ENCODE peak calls at places on chromosomes 13 and 19, in four cellular contexts. R, O, L and C are unnamed samples.

GRCh38 chr19:45638930-45639729 is at the start of gene EML2:
- DNase-seq in R (peak; percentile 94), L (peak; percentile 59), O (no peak), C (no peak)

GRCh38 chr13:45598597-45598996 is 16.9 kb downstream of the ERICH6B start:
- DNase-seq in O (no peak), L (no peak), R (no peak), C (no peak)

GRCh38 chr19:1997353-1998233 is 17.9 kb downstream of the BTBD2 start:
- DNase-seq in O (peak; percentile 20), R (no peak), L (no peak), C (no peak)

GRCh38 chr19:3234800-3235199 is 10.3 kb downstream of the CELF5 start:
- DNase-seq in O (no peak), L (no peak), R (no peak), C (no peak)

GRCh38 chr19:39301562-39301961 is 5.4 kb downstream of the IFNL1 start:
- DNase-seq in O (no peak), L (no peak), R (no peak), C (no peak)

GRCh38 chr13:26502826-26503225 is 54.7 kb upstream of the WASF3 start:
- DNase-seq in L (no peak), R (peak; percentile 40), O (peak; percentile 94), C (peak; percentile 88)

GRCh38 chr19:40596608-40597328 is 4.4 kb upstream of the LTBP4 start:
- DNase-seq in O (peak; percentile 53), R (peak; percentile 84), L (peak; percentile 43), C (peak; percentile 49)

GRCh38 chr19:19403373-19403901 is 2.0 kb upstream of the GATAD2A start:
- DNase-seq in O (peak; percentile 57), R (no peak), L (no peak), C (peak; percentile 40)

GRCh38 chr13:45321230-45321629 is 19.8 kb downstream of the TPT1 start:
- DNase-seq in L (no peak), R (no peak), O (no peak), C (no peak)

GRCh38 chr13:39783051-39783450 is 127.6 kb downstream of the COG6 start:
- DNase-seq in R (no peak), L (no peak), O (peak; percentile 28), C (peak; percentile 46)

GRCh38 chr13:94435604-94436226 is 43.8 kb downstream of the DCT start:
- DNase-seq in L (no peak), R (peak; percentile 61), O (peak; percentile 72), C (peak; percentile 74)

GRCh38 chr19:49879243-49879960 is 1.9 kb downstream of the TBC1D17 start:
- DNase-seq in L (no peak), R (no peak), O (no peak), C (no peak)

GRCh38 chr19:4831351-4832340 is at the start of gene TICAM1:
- DNase-seq in L (peak; percentile 83), O (peak; percentile 40), R (no peak), C (peak; percentile 68)

GRCh38 chr19:5827891-5828660 is 11.4 kb downstream of the FUT6 start:
- DNase-seq in L (peak; percentile 89), O (peak; percentile 90), R (peak; percentile 97), C (peak; percentile 85)

GRCh38 chr13:23570099-23570926 is at the start of gene TNFRSF19:
- DNase-seq in O (peak; percentile 86), R (peak; percentile 75), L (no peak), C (peak; percentile 75)

GRCh38 chr13:81639984-81640582 is 1299.2 kb upstream of the SPRY2 start:
- DNase-seq in L (no peak), R (peak; percentile 7), O (no peak), C (no peak)

GRCh38 chr13:99823961-99824360 is 147.6 kb downstream of the ZIC5 start:
- DNase-seq in R (no peak), O (no peak), L (no peak), C (no peak)

GRCh38 chr13:100710176-100710575 is 35.6 kb upstream of the TMTC4 start:
- DNase-seq in R (no peak), L (no peak), O (no peak), C (no peak)

GRCh38 chr13:90686438-90686837 is 661.0 kb upstream of the MIR17HG start:
- DNase-seq in L (no peak), O (peak; percentile 88), R (no peak), C (peak; percentile 79)

GRCh38 chr13:41019027-41019487 is at the start of gene ELF1:
- DNase-seq in O (peak; percentile 82), L (peak; percentile 76), R (no peak), C (peak; percentile 73)

GRCh38 chr13:114049626-114050101 is 75.8 kb upstream of the C13orf46 start:
- DNase-seq in L (no peak), O (no peak), R (no peak), C (no peak)

GRCh38 chr13:44040070-44040753 is 160.5 kb downstream of the LACC1 start:
- DNase-seq in L (no peak), O (peak; percentile 65), R (no peak), C (peak; percentile 68)

GRCh38 chr13:40376296-40376849 is 290.1 kb downstream of the FOXO1 start:
- DNase-seq in O (no peak), R (no peak), L (no peak), C (no peak)

GRCh38 chr13:108915634-108916497 is 286.5 kb downstream of the MYO16 start:
- DNase-seq in O (peak; percentile 98), L (peak; percentile 79), R (no peak), C (peak; percentile 96)
- H3K4me3 ChIP-seq in O (peak overlapping the region; percentile 23), L (no peak overlapping the region), R (no peak overlapping the region), C (peak overlapping the region; percentile 42)

GRCh38 chr13:109297628-109298027 is 488.8 kb downstream of the IRS2 start:
- DNase-seq in R (no peak), L (no peak), O (peak; percentile 96), C (peak; percentile 34)
- H3K4me3 ChIP-seq in R (no peak overlapping the region), L (no peak overlapping the region), O (no peak overlapping the region), C (no peak overlapping the region)

GRCh38 chr19:10271543-10272086 is 695 bp downstream of the ICAM1 start:
- DNase-seq in L (peak; percentile 68), R (no peak), O (no peak), C (peak; percentile 37)
- H3K4me3 ChIP-seq in L (peak overlapping the region; percentile 76), R (no peak overlapping the region), O (no peak overlapping the region), C (peak overlapping the region; percentile 69)

GRCh38 chr19:33261511-33262192 is 36.0 kb upstream of the SLC7A10 start:
- DNase-seq in L (no peak), O (no peak), R (no peak), C (no peak)
- H3K4me3 ChIP-seq in L (no peak overlapping the region), O (no peak overlapping the region), R (no peak overlapping the region), C (no peak overlapping the region)

GRCh38 chr13:29508874-29509249 is 86.6 kb downstream of the SLC7A1 start:
- DNase-seq in O (no peak), R (no peak), L (no peak), C (no peak)
- H3K4me3 ChIP-seq in O (no peak overlapping the region), R (no peak overlapping the region), L (no peak overlapping the region), C (no peak overlapping the region)

GRCh38 chr19:9406798-9407352 is 28.5 kb downstream of the ZNF266 start:
- DNase-seq in L (peak; percentile 50), R (no peak), O (peak; percentile 88), C (peak; percentile 86)

GRCh38 chr19:9413240-9413954 is 22.0 kb downstream of the ZNF266 start:
- DNase-seq in L (no peak), R (no peak), O (no peak), C (no peak)

DNA sequence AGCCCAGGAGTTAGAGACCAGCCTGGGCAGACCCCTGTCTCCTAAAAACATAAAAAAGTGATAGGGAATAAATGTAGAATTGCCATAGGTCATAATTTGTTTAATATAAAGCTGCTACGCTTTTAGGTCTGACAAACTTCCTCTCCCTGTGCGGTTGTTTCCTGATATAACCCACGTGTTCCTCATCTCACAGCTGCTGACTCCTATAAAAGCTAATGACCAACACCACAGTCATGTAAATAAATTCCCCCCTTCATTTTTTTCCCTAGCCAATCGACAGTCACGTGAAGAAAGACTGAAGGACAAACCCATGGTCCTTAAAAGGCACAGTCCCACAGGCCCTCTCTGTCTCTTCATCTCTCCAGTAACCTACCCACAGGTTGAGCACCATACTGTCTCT is 27.5 kb downstream of the ZNF266 start:
- DNase-seq in L (no peak), R (no peak), O (no peak), C (no peak)
- H3K4me3 ChIP-seq in L (peak overlapping the region; percentile 55), R (no peak overlapping the region), O (no peak overlapping the region), C (no peak overlapping the region)

DNA sequence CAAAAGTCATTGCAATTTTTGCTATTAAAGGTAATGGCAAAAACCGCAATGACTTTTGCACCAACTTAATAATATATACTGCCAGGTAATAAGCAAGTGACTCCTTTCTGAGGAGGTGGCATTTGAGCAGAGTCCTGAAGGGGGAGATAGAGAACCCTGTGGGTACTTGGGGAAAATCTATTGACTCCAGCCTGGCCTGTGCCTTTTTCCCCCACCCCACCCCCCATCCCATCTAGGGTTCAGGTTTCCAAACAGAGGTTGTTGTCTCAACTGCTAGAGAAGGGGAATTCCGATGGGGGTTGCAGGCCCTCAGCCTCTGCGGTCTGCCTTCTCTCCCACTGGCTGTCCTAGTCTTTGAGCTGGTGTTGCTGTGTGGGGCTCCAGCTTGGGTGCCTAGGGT is 11.5 kb downstream of the S1PR2 start:
- DNase-seq in L (peak; percentile 48), O (peak; percentile 52), R (peak; percentile 26), C (peak; percentile 46)
- H3K4me3 ChIP-seq in L (no peak overlapping the region), O (no peak overlapping the region), R (no peak overlapping the region), C (no peak overlapping the region)